ENCODE peak calls at places on chromosomes 11 and 22, in eight cellular contexts. E is choroid plexus epithelial cell, U is NCI-H1930, I is memory B cell, D is GM12864, Q is ovary, J is foreskin melanocyte, T is fibroblast of pulmonary artery. A is an unnamed sample.

GRCh38 chr11:113681711-113682410 is 24.2 kb downstream of the TMPRSS5 start:
- DNase-seq in E (no peak), U (no peak), I (no peak), D (no peak), Q (no peak), J (no peak), T (peak), A (peak)

GRCh38 chr22:45884201-45885067 is 92.5 kb downstream of the WNT7B start:
- DNase-seq in E (no peak), U (no peak), I (no peak), D (no peak), Q (no peak), J (no peak), T (no peak), A (no peak)

GRCh38 chr11:123546515-123546914 is 107.9 kb downstream of the SCN3B start:
- DNase-seq in E (no peak), U (no peak), I (no peak), D (no peak), Q (no peak), J (peak), T (peak), A (peak)

GRCh38 chr11:22449441-22449840 is 111.3 kb downstream of the SLC17A6 start:
- DNase-seq in E (peak), U (no peak), I (no peak), D (no peak), Q (no peak), J (no peak), T (peak), A (peak)

GRCh38 chr11:19573666-19574065 is 139.0 kb upstream of the NAV2 start:
- DNase-seq in E (no peak), U (no peak), I (no peak), D (no peak), Q (no peak), J (no peak), T (no peak), A (no peak)

GRCh38 chr11:19232910-19233503 is 7.7 kb downstream of the E2F8 start:
- DNase-seq in E (peak), U (no peak), I (no peak), D (no peak), Q (no peak), J (no peak), T (peak), A (peak)

GRCh38 chr22:31206896-31207687 is 5.0 kb upstream of the LIMK2 start:
- DNase-seq in E (peak), U (no peak), I (no peak), D (no peak), Q (no peak), J (no peak), T (peak), A (peak)

GRCh38 chr22:35618427-35619223 is 1.5 kb upstream of the MB start:
- DNase-seq in E (no peak), U (no peak), I (no peak), D (no peak), Q (no peak), J (no peak), T (no peak), A (no peak)

GRCh38 chr11:34570584-34570983 is 50.3 kb upstream of the EHF start:
- DNase-seq in E (peak), U (no peak), I (no peak), D (no peak), Q (no peak), J (no peak), T (no peak), A (peak)

GRCh38 chr22:35330258-35330861 is 30.7 kb downstream of the TOM1 start:
- DNase-seq in E (peak), U (no peak), I (no peak), D (no peak), Q (peak), J (peak), T (peak), A (peak)

GRCh38 chr11:88275636-88276035 is 61.9 kb downstream of the CTSC start:
- DNase-seq in E (no peak), U (no peak), I (no peak), D (no peak), Q (no peak), J (no peak), T (no peak), A (no peak)

GRCh38 chr11:128484172-128484571 is 103.2 kb downstream of the ETS1 start:
- DNase-seq in E (no peak), U (no peak), I (no peak), D (no peak), Q (no peak), J (no peak), T (no peak), A (no peak)

GRCh38 chr11:73323464-73323863 is 15.4 kb downstream of the ARHGEF17 start:
- DNase-seq in E (peak), U (no peak), I (no peak), D (no peak), Q (peak), J (no peak), T (peak), A (peak)

GRCh38 chr11:126152152-126152551 is 59.3 kb downstream of the RPUSD4 start:
- DNase-seq in E (no peak), U (no peak), I (no peak), D (no peak), Q (no peak), J (no peak), T (no peak), A (no peak)

GRCh38 chr11:123103326-123103980 is 41.5 kb upstream of the HSPA8 start:
- DNase-seq in E (peak), U (no peak), I (no peak), D (no peak), Q (peak), J (peak), T (peak), A (peak)

GRCh38 chr11:133910101-133910500 is 46.7 kb downstream of the IGSF9B start:
- DNase-seq in E (no peak), U (no peak), I (no peak), D (no peak), Q (no peak), J (no peak), T (no peak), A (no peak)

GRCh38 chr22:35023692-35024363 is 42.1 kb upstream of the ISX start:
- DNase-seq in E (peak), U (no peak), I (peak), D (no peak), Q (peak), J (peak), T (peak), A (peak)

GRCh38 chr11:1218788-1219445 is 3.9 kb upstream of the MUC5B start:
- DNase-seq in E (no peak), U (no peak), I (no peak), D (no peak), Q (no peak), J (no peak), T (no peak), A (no peak)

GRCh38 chr22:36942561-36942960 is 29.1 kb downstream of the CSF2RB start:
- DNase-seq in E (no peak), U (no peak), I (no peak), D (no peak), Q (no peak), J (no peak), T (no peak), A (no peak)

GRCh38 chr11:123203934-123204333 is 8.9 kb upstream of the CLMP start:
- DNase-seq in E (no peak), U (no peak), I (no peak), D (no peak), Q (no peak), J (no peak), T (no peak), A (no peak)

GRCh38 chr11:114799524-114799923 is 121.2 kb downstream of the NXPE2 start:
- DNase-seq in E (no peak), U (no peak), I (no peak), D (no peak), Q (no peak), J (no peak), T (no peak), A (no peak)

GRCh38 chr11:118625036-118625690 is 17.7 kb downstream of the PHLDB1 start:
- DNase-seq in E (no peak), U (no peak), I (no peak), D (no peak), Q (no peak), J (no peak), T (no peak), A (peak)

A was measured in astrocyte of the hippocampus.